ENCODE peak calls at places on chromosomes 13 and 19, in nine cellular contexts. One of them, this sample, is unnamed.

GRCh38 chr13:58048670-58049069 is 417.1 kb downstream of the PCDH17 start:
- DNase-seq in IMR-90: no peak
- DNase-seq in gastrocnemius medialis: no peak
- DNase-seq in vagina: no peak
- DNase-seq in adrenal gland: no peak
- DNase-seq in GM12878: no peak
- DNase-seq in right lobe of liver: no peak
- DNase-seq in esophagus squamous epithelium: no peak
- DNase-seq in body of pancreas: no peak
- DNase-seq in this sample: no peak

GRCh38 chr13:111859361-111860105 is 207.4 kb upstream of the SOX1 start:
- DNase-seq in IMR-90: no peak
- DNase-seq in gastrocnemius medialis: no peak
- DNase-seq in vagina: peak
- DNase-seq in adrenal gland: no peak
- DNase-seq in GM12878: no peak
- DNase-seq in right lobe of liver: no peak
- DNase-seq in esophagus squamous epithelium: no peak
- DNase-seq in body of pancreas: no peak
- DNase-seq in this sample: no peak

GRCh38 chr19:49475995-49476880 is 2.2 kb downstream of the FLT3LG start:
- DNase-seq in IMR-90: no peak
- DNase-seq in gastrocnemius medialis: no peak
- DNase-seq in vagina: no peak
- DNase-seq in adrenal gland: no peak
- DNase-seq in GM12878: no peak
- DNase-seq in right lobe of liver: no peak
- DNase-seq in esophagus squamous epithelium: no peak
- DNase-seq in body of pancreas: no peak
- DNase-seq in this sample: no peak

GRCh38 chr19:44931541-44931940 is 10.5 kb upstream of the APOC4 start:
- DNase-seq in IMR-90: no peak
- DNase-seq in gastrocnemius medialis: no peak
- DNase-seq in vagina: no peak
- DNase-seq in adrenal gland: no peak
- DNase-seq in GM12878: no peak
- DNase-seq in right lobe of liver: no peak
- DNase-seq in esophagus squamous epithelium: no peak
- DNase-seq in body of pancreas: no peak
- DNase-seq in this sample: no peak

GRCh38 chr13:63609574-63609973 is 2193.9 kb upstream of the PCDH20 start:
- DNase-seq in IMR-90: no peak
- DNase-seq in gastrocnemius medialis: no peak
- DNase-seq in vagina: no peak
- DNase-seq in adrenal gland: no peak
- DNase-seq in GM12878: no peak
- DNase-seq in right lobe of liver: no peak
- DNase-seq in esophagus squamous epithelium: no peak
- DNase-seq in body of pancreas: no peak
- DNase-seq in this sample: no peak

GRCh38 chr13:41579168-41579567 is 121.8 kb downstream of the RGCC start:
- DNase-seq in IMR-90: no peak
- DNase-seq in gastrocnemius medialis: no peak
- DNase-seq in vagina: no peak
- DNase-seq in adrenal gland: no peak
- DNase-seq in GM12878: no peak
- DNase-seq in right lobe of liver: no peak
- DNase-seq in esophagus squamous epithelium: no peak
- DNase-seq in body of pancreas: no peak
- DNase-seq in this sample: no peak

GRCh38 chr19:57363734-57364181 is 407 bp downstream of the TRAPPC2B start:
- DNase-seq in IMR-90: peak
- DNase-seq in gastrocnemius medialis: no peak
- DNase-seq in vagina: no peak
- DNase-seq in adrenal gland: peak
- DNase-seq in GM12878: no peak
- DNase-seq in right lobe of liver: no peak
- DNase-seq in esophagus squamous epithelium: no peak
- DNase-seq in body of pancreas: no peak
- DNase-seq in this sample: peak

GRCh38 chr19:33293255-33294057 is 8.9 kb downstream of the CEBPA start:
- DNase-seq in IMR-90: peak
- DNase-seq in gastrocnemius medialis: peak
- DNase-seq in vagina: no peak
- DNase-seq in adrenal gland: no peak
- DNase-seq in GM12878: no peak
- DNase-seq in right lobe of liver: peak
- DNase-seq in esophagus squamous epithelium: no peak
- DNase-seq in body of pancreas: peak
- DNase-seq in this sample: peak

GRCh38 chr19:3073159-3073563 is 10.9 kb upstream of the TLE5 start:
- DNase-seq in IMR-90: peak
- DNase-seq in gastrocnemius medialis: peak
- DNase-seq in vagina: no peak
- DNase-seq in adrenal gland: no peak
- DNase-seq in GM12878: no peak
- DNase-seq in right lobe of liver: no peak
- DNase-seq in esophagus squamous epithelium: no peak
- DNase-seq in body of pancreas: peak
- DNase-seq in this sample: no peak

GRCh38 chr19:41792513-41793413 is 3.6 kb upstream of the CEACAM3 start:
- DNase-seq in IMR-90: peak
- DNase-seq in gastrocnemius medialis: no peak
- DNase-seq in vagina: no peak
- DNase-seq in adrenal gland: peak
- DNase-seq in GM12878: no peak
- DNase-seq in right lobe of liver: peak
- DNase-seq in esophagus squamous epithelium: no peak
- DNase-seq in body of pancreas: peak
- DNase-seq in this sample: peak

GRCh38 chr19:39828015-39828633 is 5.8 kb downstream of the DYRK1B start:
- DNase-seq in IMR-90: no peak
- DNase-seq in gastrocnemius medialis: peak
- DNase-seq in vagina: no peak
- DNase-seq in adrenal gland: no peak
- DNase-seq in GM12878: no peak
- DNase-seq in right lobe of liver: no peak
- DNase-seq in esophagus squamous epithelium: no peak
- DNase-seq in body of pancreas: no peak
- DNase-seq in this sample: no peak

GRCh38 chr13:52010890-52011689 is at the start of gene ATP7B:
- DNase-seq in IMR-90: no peak
- DNase-seq in gastrocnemius medialis: no peak
- DNase-seq in vagina: no peak
- DNase-seq in adrenal gland: peak
- DNase-seq in GM12878: no peak
- DNase-seq in right lobe of liver: peak
- DNase-seq in esophagus squamous epithelium: no peak
- DNase-seq in body of pancreas: no peak
- DNase-seq in this sample: peak

GRCh38 chr13:86581711-86582110 is 782.5 kb upstream of the SLITRK6 start:
- DNase-seq in IMR-90: peak
- DNase-seq in gastrocnemius medialis: no peak
- DNase-seq in vagina: no peak
- DNase-seq in adrenal gland: no peak
- DNase-seq in GM12878: no peak
- DNase-seq in right lobe of liver: no peak
- DNase-seq in esophagus squamous epithelium: no peak
- DNase-seq in body of pancreas: no peak
- DNase-seq in this sample: no peak

GRCh38 chr13:75691183-75691582 is 55.1 kb downstream of the LMO7 start:
- DNase-seq in IMR-90: peak
- DNase-seq in gastrocnemius medialis: no peak
- DNase-seq in vagina: no peak
- DNase-seq in adrenal gland: no peak
- DNase-seq in GM12878: no peak
- DNase-seq in right lobe of liver: no peak
- DNase-seq in esophagus squamous epithelium: no peak
- DNase-seq in body of pancreas: no peak
- DNase-seq in this sample: no peak

GRCh38 chr19:38813323-38813722 is 578 bp upstream of the LGALS4 start:
- DNase-seq in IMR-90: no peak
- DNase-seq in gastrocnemius medialis: no peak
- DNase-seq in vagina: no peak
- DNase-seq in adrenal gland: no peak
- DNase-seq in GM12878: no peak
- DNase-seq in right lobe of liver: no peak
- DNase-seq in esophagus squamous epithelium: no peak
- DNase-seq in body of pancreas: no peak
- DNase-seq in this sample: no peak

GRCh38 chr13:101835920-101836319 is 383.4 kb downstream of the ITGBL1 start:
- DNase-seq in IMR-90: no peak
- DNase-seq in gastrocnemius medialis: no peak
- DNase-seq in vagina: no peak
- DNase-seq in adrenal gland: no peak
- DNase-seq in GM12878: no peak
- DNase-seq in right lobe of liver: no peak
- DNase-seq in esophagus squamous epithelium: no peak
- DNase-seq in body of pancreas: no peak
- DNase-seq in this sample: no peak

GRCh38 chr13:36428083-36428482 is 4.2 kb upstream of the CCNA1 start:
- DNase-seq in IMR-90: no peak
- DNase-seq in gastrocnemius medialis: no peak
- DNase-seq in vagina: no peak
- DNase-seq in adrenal gland: no peak
- DNase-seq in GM12878: no peak
- DNase-seq in right lobe of liver: no peak
- DNase-seq in esophagus squamous epithelium: no peak
- DNase-seq in body of pancreas: no peak
- DNase-seq in this sample: no peak

GRCh38 chr19:14135355-14135754 is 1.0 kb downstream of the ASF1B start:
- DNase-seq in IMR-90: no peak
- DNase-seq in gastrocnemius medialis: no peak
- DNase-seq in vagina: no peak
- DNase-seq in adrenal gland: no peak
- DNase-seq in GM12878: no peak
- DNase-seq in right lobe of liver: no peak
- DNase-seq in esophagus squamous epithelium: no peak
- DNase-seq in body of pancreas: no peak
- DNase-seq in this sample: no peak
- TF ChIP-seq POLR2A in IMR-90: no peak
- TF ChIP-seq POLR2A in gastrocnemius medialis: no peak
- TF ChIP-seq POLR2A in vagina: no peak
- TF ChIP-seq POLR2A in adrenal gland: no peak
- TF ChIP-seq POLR2A in GM12878: no peak
- TF ChIP-seq POLR2A in right lobe of liver: no peak
- TF ChIP-seq POLR2A in esophagus squamous epithelium: no peak
- TF ChIP-seq POLR2A in body of pancreas: no peak
- TF ChIP-seq POLR2A in this sample: no peak

DNA sequence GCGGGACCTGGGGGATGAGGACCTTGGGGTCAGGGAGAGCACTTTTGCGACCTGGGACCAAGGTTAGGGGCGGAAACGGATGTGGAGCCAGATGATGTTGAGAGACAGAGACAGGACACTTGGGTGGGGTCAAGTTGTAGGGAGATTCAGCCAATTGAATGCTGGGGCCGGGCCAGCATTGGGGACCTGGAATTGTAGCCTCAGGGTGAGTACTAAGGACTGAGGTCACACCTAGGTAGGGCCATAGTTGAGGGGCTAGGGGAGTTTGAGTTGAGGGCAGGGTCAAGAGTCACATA is 1.2 kb downstream of the ALKBH7 start:
- DNase-seq in IMR-90: no peak
- DNase-seq in gastrocnemius medialis: no peak
- DNase-seq in vagina: no peak
- DNase-seq in adrenal gland: no peak
- DNase-seq in GM12878: no peak
- DNase-seq in right lobe of liver: no peak
- DNase-seq in esophagus squamous epithelium: no peak
- DNase-seq in body of pancreas: no peak
- DNase-seq in this sample: no peak
- TF ChIP-seq POLR2A in IMR-90: no peak
- TF ChIP-seq POLR2A in gastrocnemius medialis: no peak
- TF ChIP-seq POLR2A in vagina: no peak
- TF ChIP-seq POLR2A in adrenal gland: no peak
- TF ChIP-seq POLR2A in GM12878: no peak
- TF ChIP-seq POLR2A in right lobe of liver: no peak
- TF ChIP-seq POLR2A in esophagus squamous epithelium: no peak
- TF ChIP-seq POLR2A in body of pancreas: no peak
- TF ChIP-seq POLR2A in this sample: no peak

GRCh38 chr19:14005381-14006084 is 587 bp downstream of the RFX1 start:
- DNase-seq in IMR-90: peak
- DNase-seq in gastrocnemius medialis: peak
- DNase-seq in vagina: no peak
- DNase-seq in adrenal gland: peak
- DNase-seq in GM12878: peak
- DNase-seq in right lobe of liver: peak
- DNase-seq in esophagus squamous epithelium: peak
- DNase-seq in body of pancreas: peak
- DNase-seq in this sample: no peak
- TF ChIP-seq POLR2A in IMR-90: peak
- TF ChIP-seq POLR2A in gastrocnemius medialis: peak
- TF ChIP-seq POLR2A in vagina: peak
- TF ChIP-seq POLR2A in adrenal gland: peak
- TF ChIP-seq POLR2A in GM12878: peak
- TF ChIP-seq POLR2A in right lobe of liver: peak
- TF ChIP-seq POLR2A in esophagus squamous epithelium: peak
- TF ChIP-seq POLR2A in body of pancreas: no peak
- TF ChIP-seq POLR2A in this sample: no peak

GRCh38 chr19:1554968-1555801 is 12.9 kb downstream of the MEX3D start:
- DNase-seq in IMR-90: no peak
- DNase-seq in gastrocnemius medialis: no peak
- DNase-seq in vagina: no peak
- DNase-seq in adrenal gland: no peak
- DNase-seq in GM12878: no peak
- DNase-seq in right lobe of liver: no peak
- DNase-seq in esophagus squamous epithelium: no peak
- DNase-seq in body of pancreas: no peak
- DNase-seq in this sample: no peak
- TF ChIP-seq POLR2A in IMR-90: no peak
- TF ChIP-seq POLR2A in gastrocnemius medialis: no peak
- TF ChIP-seq POLR2A in vagina: no peak
- TF ChIP-seq POLR2A in adrenal gland: no peak
- TF ChIP-seq POLR2A in GM12878: no peak
- TF ChIP-seq POLR2A in right lobe of liver: no peak
- TF ChIP-seq POLR2A in esophagus squamous epithelium: no peak
- TF ChIP-seq POLR2A in body of pancreas: no peak
- TF ChIP-seq POLR2A in this sample: no peak

DNA sequence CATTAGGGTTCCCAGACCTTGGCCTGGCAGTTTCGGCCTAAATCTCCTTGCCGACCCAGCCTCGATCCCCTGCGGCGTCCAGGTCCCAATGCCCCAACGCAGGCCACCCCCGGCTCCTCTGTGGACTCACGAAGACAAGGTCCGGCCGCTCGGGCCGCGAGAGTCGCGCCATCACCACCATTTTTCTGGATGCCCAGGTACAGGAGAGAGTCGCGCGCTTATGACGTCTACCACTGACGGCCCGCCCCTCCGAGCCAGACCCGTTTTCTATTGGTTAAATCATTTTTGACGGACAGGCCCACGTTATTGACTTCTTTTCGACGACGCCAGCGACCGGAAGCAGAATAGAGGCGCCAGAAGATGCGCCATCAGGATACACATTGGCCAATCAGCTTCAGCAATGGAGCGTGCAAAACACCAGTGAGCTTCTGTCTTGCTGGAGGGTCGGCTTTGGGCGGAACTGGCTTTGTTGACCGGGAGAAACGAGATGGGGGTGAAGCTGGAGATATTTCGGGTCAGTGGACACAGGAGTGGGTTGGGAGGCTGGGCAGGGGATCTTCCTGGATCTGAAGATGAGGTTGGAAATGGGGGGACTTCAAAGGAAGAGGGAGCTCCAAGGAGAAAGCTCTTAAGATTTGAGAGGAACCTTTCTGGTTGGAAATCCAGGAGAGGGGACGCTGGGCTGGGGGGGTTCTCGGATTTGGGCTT is at the start of the genes PET100 and XAB2:
- DNase-seq in IMR-90: peak
- DNase-seq in gastrocnemius medialis: peak
- DNase-seq in vagina: peak
- DNase-seq in adrenal gland: peak
- DNase-seq in GM12878: peak
- DNase-seq in right lobe of liver: peak
- DNase-seq in esophagus squamous epithelium: peak
- DNase-seq in body of pancreas: peak
- DNase-seq in this sample: peak
- TF ChIP-seq POLR2A in IMR-90: peak
- TF ChIP-seq POLR2A in gastrocnemius medialis: peak
- TF ChIP-seq POLR2A in vagina: peak
- TF ChIP-seq POLR2A in adrenal gland: no peak
- TF ChIP-seq POLR2A in GM12878: peak
- TF ChIP-seq POLR2A in right lobe of liver: no peak
- TF ChIP-seq POLR2A in esophagus squamous epithelium: peak
- TF ChIP-seq POLR2A in body of pancreas: peak
- TF ChIP-seq POLR2A in this sample: peak